ENCODE peak calls at places on chromosomes 7 and 10, in seven cellular contexts. One of them, this sample, is unnamed.

GRCh38 chr10:124604214-124605000 is 139.8 kb downstream of the FAM53B start:
- DNase-seq in endodermal cell: no peak
- DNase-seq in right cardiac atrium: peak
- DNase-seq in CD8-positive, alpha-beta memory T cell: no peak
- DNase-seq in pancreas: no peak
- DNase-seq in stomach: no peak
- DNase-seq in HCT116: no peak
- DNase-seq in this sample: no peak

GRCh38 chr10:83012866-83013265 is 1126.4 kb upstream of the GHITM start:
- DNase-seq in CD8-positive, alpha-beta memory T cell: no peak
- DNase-seq in right cardiac atrium: no peak
- DNase-seq in pancreas: no peak
- DNase-seq in endodermal cell: no peak
- DNase-seq in HCT116: no peak
- DNase-seq in stomach: no peak
- DNase-seq in this sample: no peak

GRCh38 chr7:143393267-143394041 is 12.3 kb downstream of the ZYX start:
- DNase-seq in pancreas: peak
- DNase-seq in HCT116: no peak
- DNase-seq in right cardiac atrium: no peak
- DNase-seq in stomach: no peak
- DNase-seq in CD8-positive, alpha-beta memory T cell: no peak
- DNase-seq in endodermal cell: peak
- DNase-seq in this sample: no peak

GRCh38 chr7:33854951-33855350 is 50.4 kb upstream of the BMPER start:
- DNase-seq in stomach: no peak
- DNase-seq in endodermal cell: no peak
- DNase-seq in pancreas: no peak
- DNase-seq in CD8-positive, alpha-beta memory T cell: no peak
- DNase-seq in HCT116: no peak
- DNase-seq in right cardiac atrium: no peak
- DNase-seq in this sample: no peak

GRCh38 chr10:73888514-73888913 is 14.2 kb upstream of the CAMK2G start:
- DNase-seq in right cardiac atrium: no peak
- DNase-seq in HCT116: no peak
- DNase-seq in CD8-positive, alpha-beta memory T cell: no peak
- DNase-seq in stomach: no peak
- DNase-seq in pancreas: no peak
- DNase-seq in endodermal cell: no peak
- DNase-seq in this sample: no peak

GRCh38 chr10:103710490-103710889 is 144.9 kb downstream of the SH3PXD2A start:
- DNase-seq in right cardiac atrium: no peak
- DNase-seq in endodermal cell: no peak
- DNase-seq in pancreas: no peak
- DNase-seq in HCT116: no peak
- DNase-seq in stomach: no peak
- DNase-seq in CD8-positive, alpha-beta memory T cell: no peak
- DNase-seq in this sample: no peak

GRCh38 chr7:42736931-42737330 is 174.9 kb downstream of the C7orf25 start:
- DNase-seq in HCT116: no peak
- DNase-seq in stomach: no peak
- DNase-seq in endodermal cell: peak
- DNase-seq in pancreas: no peak
- DNase-seq in right cardiac atrium: no peak
- DNase-seq in CD8-positive, alpha-beta memory T cell: no peak
- DNase-seq in this sample: no peak

GRCh38 chr10:93294004-93294403 is 188.1 kb downstream of the MYOF start:
- DNase-seq in CD8-positive, alpha-beta memory T cell: no peak
- DNase-seq in right cardiac atrium: no peak
- DNase-seq in stomach: no peak
- DNase-seq in endodermal cell: no peak
- DNase-seq in HCT116: no peak
- DNase-seq in pancreas: no peak
- DNase-seq in this sample: no peak

GRCh38 chr7:139825666-139826290 is 3.3 kb upstream of the TBXAS1 start:
- DNase-seq in HCT116: no peak
- DNase-seq in right cardiac atrium: no peak
- DNase-seq in endodermal cell: no peak
- DNase-seq in stomach: no peak
- DNase-seq in pancreas: no peak
- DNase-seq in CD8-positive, alpha-beta memory T cell: no peak
- DNase-seq in this sample: no peak

GRCh38 chr7:73966062-73966940 is 61.7 kb upstream of the ELN start:
- DNase-seq in endodermal cell: no peak
- DNase-seq in pancreas: no peak
- DNase-seq in CD8-positive, alpha-beta memory T cell: no peak
- DNase-seq in right cardiac atrium: peak
- DNase-seq in stomach: no peak
- DNase-seq in HCT116: no peak
- DNase-seq in this sample: no peak

GRCh38 chr10:2925631-2926030 is 141.7 kb upstream of the PFKP start:
- DNase-seq in pancreas: peak
- DNase-seq in right cardiac atrium: peak
- DNase-seq in CD8-positive, alpha-beta memory T cell: no peak
- DNase-seq in HCT116: no peak
- DNase-seq in stomach: peak
- DNase-seq in endodermal cell: peak
- DNase-seq in this sample: no peak

GRCh38 chr7:270351-270983 is 19.5 kb upstream of the FOXL3 start:
- DNase-seq in pancreas: no peak
- DNase-seq in right cardiac atrium: peak
- DNase-seq in stomach: no peak
- DNase-seq in CD8-positive, alpha-beta memory T cell: no peak
- DNase-seq in HCT116: no peak
- DNase-seq in endodermal cell: no peak
- DNase-seq in this sample: no peak

GRCh38 chr10:14050598-14050997 is 280.1 kb downstream of the FRMD4A start:
- DNase-seq in CD8-positive, alpha-beta memory T cell: no peak
- DNase-seq in endodermal cell: no peak
- DNase-seq in stomach: no peak
- DNase-seq in right cardiac atrium: no peak
- DNase-seq in pancreas: no peak
- DNase-seq in HCT116: no peak
- DNase-seq in this sample: no peak

GRCh38 chr7:157429680-157430224 is 92.9 kb downstream of the DNAJB6 start:
- DNase-seq in HCT116: no peak
- DNase-seq in right cardiac atrium: no peak
- DNase-seq in CD8-positive, alpha-beta memory T cell: no peak
- DNase-seq in stomach: no peak
- DNase-seq in pancreas: no peak
- DNase-seq in endodermal cell: no peak
- DNase-seq in this sample: no peak

GRCh38 chr10:27742926-27743735 is 2.5 kb downstream of the MKX start:
- DNase-seq in CD8-positive, alpha-beta memory T cell: peak
- DNase-seq in pancreas: no peak
- DNase-seq in stomach: peak
- DNase-seq in right cardiac atrium: peak
- DNase-seq in endodermal cell: peak
- DNase-seq in HCT116: no peak
- DNase-seq in this sample: no peak

GRCh38 chr10:103695584-103696005 is 159.8 kb downstream of the SH3PXD2A start:
- DNase-seq in pancreas: no peak
- DNase-seq in endodermal cell: no peak
- DNase-seq in HCT116: no peak
- DNase-seq in stomach: no peak
- DNase-seq in right cardiac atrium: peak
- DNase-seq in CD8-positive, alpha-beta memory T cell: no peak
- DNase-seq in this sample: no peak

GRCh38 chr7:77467453-77467852 is 51.3 kb upstream of the GSAP start:
- DNase-seq in right cardiac atrium: peak
- DNase-seq in pancreas: no peak
- DNase-seq in CD8-positive, alpha-beta memory T cell: no peak
- DNase-seq in HCT116: no peak
- DNase-seq in endodermal cell: no peak
- DNase-seq in stomach: no peak
- DNase-seq in this sample: no peak

GRCh38 chr10:93081834-93082233 is 8.1 kb downstream of the CYP26A1 start:
- DNase-seq in pancreas: no peak
- DNase-seq in right cardiac atrium: no peak
- DNase-seq in endodermal cell: no peak
- DNase-seq in stomach: no peak
- DNase-seq in HCT116: no peak
- DNase-seq in CD8-positive, alpha-beta memory T cell: no peak
- DNase-seq in this sample: no peak

GRCh38 chr7:73436031-73436929 is 2.7 kb downstream of the FZD9 start:
- DNase-seq in endodermal cell: peak
- DNase-seq in stomach: no peak
- DNase-seq in CD8-positive, alpha-beta memory T cell: no peak
- DNase-seq in HCT116: no peak
- DNase-seq in right cardiac atrium: no peak
- DNase-seq in pancreas: no peak
- DNase-seq in this sample: no peak

GRCh38 chr10:111360260-111360925 is 283.6 kb downstream of the ADRA2A start:
- DNase-seq in stomach: peak
- DNase-seq in endodermal cell: peak
- DNase-seq in right cardiac atrium: peak
- DNase-seq in CD8-positive, alpha-beta memory T cell: no peak
- DNase-seq in HCT116: peak
- DNase-seq in pancreas: peak
- DNase-seq in this sample: no peak

GRCh38 chr7:114181280-114181679 is 233.3 kb upstream of the FOXP2 start:
- DNase-seq in HCT116: no peak
- DNase-seq in CD8-positive, alpha-beta memory T cell: no peak
- DNase-seq in endodermal cell: no peak
- DNase-seq in pancreas: no peak
- DNase-seq in stomach: no peak
- DNase-seq in right cardiac atrium: no peak
- DNase-seq in this sample: no peak

GRCh38 chr10:106705576-106706526 is 458.7 kb downstream of the SORCS1 start:
- DNase-seq in right cardiac atrium: peak
- DNase-seq in pancreas: peak
- DNase-seq in endodermal cell: peak
- DNase-seq in CD8-positive, alpha-beta memory T cell: no peak
- DNase-seq in HCT116: peak
- DNase-seq in stomach: peak
- DNase-seq in this sample: peak

GRCh38 chr7:149071641-149072437 is 18.7 kb downstream of the ZNF786 start:
- DNase-seq in right cardiac atrium: no peak
- DNase-seq in endodermal cell: peak
- DNase-seq in CD8-positive, alpha-beta memory T cell: peak
- DNase-seq in pancreas: no peak
- DNase-seq in HCT116: peak
- DNase-seq in stomach: no peak
- DNase-seq in this sample: no peak

GRCh38 chr10:60417898-60418297 is 28.2 kb upstream of the ANK3 start:
- DNase-seq in right cardiac atrium: no peak
- DNase-seq in HCT116: no peak
- DNase-seq in endodermal cell: no peak
- DNase-seq in pancreas: no peak
- DNase-seq in stomach: no peak
- DNase-seq in CD8-positive, alpha-beta memory T cell: no peak
- DNase-seq in this sample: no peak

GRCh38 chr10:48934672-48935071 is 5.0 kb downstream of the LRRC18 start:
- DNase-seq in CD8-positive, alpha-beta memory T cell: no peak
- DNase-seq in endodermal cell: peak
- DNase-seq in pancreas: no peak
- DNase-seq in stomach: no peak
- DNase-seq in right cardiac atrium: no peak
- DNase-seq in HCT116: no peak
- DNase-seq in this sample: no peak

GRCh38 chr7:151126500-151127137 is 40.3 kb downstream of the AGAP3 start:
- DNase-seq in endodermal cell: no peak
- DNase-seq in CD8-positive, alpha-beta memory T cell: no peak
- DNase-seq in stomach: peak
- DNase-seq in HCT116: no peak
- DNase-seq in right cardiac atrium: peak
- DNase-seq in pancreas: no peak
- DNase-seq in this sample: no peak

GRCh38 chr7:123662293-123662692 is 6.6 kb downstream of the LMOD2 start:
- DNase-seq in pancreas: no peak
- DNase-seq in stomach: no peak
- DNase-seq in endodermal cell: no peak
- DNase-seq in HCT116: no peak
- DNase-seq in right cardiac atrium: no peak
- DNase-seq in CD8-positive, alpha-beta memory T cell: no peak
- DNase-seq in this sample: no peak

GRCh38 chr7:131111081-131111576 is 216.5 kb upstream of the MKLN1 start:
- DNase-seq in pancreas: no peak
- DNase-seq in stomach: no peak
- DNase-seq in HCT116: no peak
- DNase-seq in right cardiac atrium: no peak
- DNase-seq in CD8-positive, alpha-beta memory T cell: peak
- DNase-seq in endodermal cell: no peak
- DNase-seq in this sample: no peak

GRCh38 chr10:92573091-92573797 is 649 bp downstream of the IDE start:
- DNase-seq in CD8-positive, alpha-beta memory T cell: peak
- DNase-seq in HCT116: no peak
- DNase-seq in endodermal cell: peak
- DNase-seq in stomach: peak
- DNase-seq in right cardiac atrium: peak
- DNase-seq in pancreas: peak
- DNase-seq in this sample: no peak

GRCh38 chr7:41627921-41628320 is 75.0 kb downstream of the INHBA start:
- DNase-seq in pancreas: no peak
- DNase-seq in right cardiac atrium: no peak
- DNase-seq in endodermal cell: no peak
- DNase-seq in stomach: no peak
- DNase-seq in HCT116: no peak
- DNase-seq in CD8-positive, alpha-beta memory T cell: no peak
- DNase-seq in this sample: no peak

GRCh38 chr10:131928248-131929095 is 27.7 kb downstream of the PPP2R2D start:
- DNase-seq in stomach: peak
- DNase-seq in CD8-positive, alpha-beta memory T cell: peak
- DNase-seq in HCT116: no peak
- DNase-seq in endodermal cell: peak
- DNase-seq in right cardiac atrium: no peak
- DNase-seq in pancreas: no peak
- DNase-seq in this sample: no peak
- H3K27ac ChIP-seq in stomach: no peak
- H3K27ac ChIP-seq in CD8-positive, alpha-beta memory T cell: no peak
- H3K27ac ChIP-seq in HCT116: no peak
- H3K27ac ChIP-seq in endodermal cell: peak
- H3K27ac ChIP-seq in right cardiac atrium: no peak
- H3K27ac ChIP-seq in pancreas: no peak
- H3K27ac ChIP-seq in this sample: no peak

GRCh38 chr10:32371101-32371500 is 24.1 kb upstream of the EPC1 start:
- DNase-seq in right cardiac atrium: no peak
- DNase-seq in CD8-positive, alpha-beta memory T cell: no peak
- DNase-seq in pancreas: no peak
- DNase-seq in endodermal cell: no peak
- DNase-seq in stomach: no peak
- DNase-seq in HCT116: no peak
- DNase-seq in this sample: no peak
- H3K27ac ChIP-seq in right cardiac atrium: no peak
- H3K27ac ChIP-seq in CD8-positive, alpha-beta memory T cell: no peak
- H3K27ac ChIP-seq in pancreas: no peak
- H3K27ac ChIP-seq in endodermal cell: no peak
- H3K27ac ChIP-seq in stomach: no peak
- H3K27ac ChIP-seq in HCT116: no peak
- H3K27ac ChIP-seq in this sample: no peak

GRCh38 chr7:5681979-5682546 is 99.4 kb downstream of the RNF216 start:
- DNase-seq in stomach: no peak
- DNase-seq in HCT116: no peak
- DNase-seq in pancreas: no peak
- DNase-seq in CD8-positive, alpha-beta memory T cell: peak
- DNase-seq in endodermal cell: no peak
- DNase-seq in right cardiac atrium: no peak
- DNase-seq in this sample: no peak
- H3K27ac ChIP-seq in stomach: no peak
- H3K27ac ChIP-seq in HCT116: no peak
- H3K27ac ChIP-seq in pancreas: no peak
- H3K27ac ChIP-seq in CD8-positive, alpha-beta memory T cell: no peak
- H3K27ac ChIP-seq in endodermal cell: no peak
- H3K27ac ChIP-seq in right cardiac atrium: no peak
- H3K27ac ChIP-seq in this sample: peak

GRCh38 chr10:98460837-98461499 is 14.2 kb upstream of the HPS1 start:
- DNase-seq in CD8-positive, alpha-beta memory T cell: no peak
- DNase-seq in HCT116: peak
- DNase-seq in pancreas: peak
- DNase-seq in right cardiac atrium: peak
- DNase-seq in stomach: peak
- DNase-seq in endodermal cell: no peak
- DNase-seq in this sample: no peak
- H3K27ac ChIP-seq in CD8-positive, alpha-beta memory T cell: peak
- H3K27ac ChIP-seq in HCT116: no peak
- H3K27ac ChIP-seq in pancreas: peak
- H3K27ac ChIP-seq in right cardiac atrium: peak
- H3K27ac ChIP-seq in stomach: no peak
- H3K27ac ChIP-seq in endodermal cell: no peak
- H3K27ac ChIP-seq in this sample: no peak